ENCODE peak calls at places on chromosomes 4 and X, in five cellular contexts. I is endothelial cell of umbilical vein, P is hepatocyte, X is transverse colon, Z is epithelial cell of proximal tubule. A is an unnamed sample.

GRCh38 chr4:6442555-6442954 is 29.9 kb downstream of the PPP2R2C start:
- DNase-seq in I (no peak), X (no peak), Z (no peak), P (no peak), A (no peak)

GRCh38 chr4:105709081-105709450 is 482 bp downstream of the GSTCD start:
- DNase-seq in I (peak), Z (no peak), P (peak), X (no peak), A (no peak)

GRCh38 chrX:70044541-70045245 is 5.0 kb downstream of the AWAT2 start:
- DNase-seq in Z (no peak), X (no peak), P (no peak), I (peak), A (no peak)

GRCh38 chrX:1086444-1087409 is 125.7 kb downstream of the CRLF2 start:
- DNase-seq in P (no peak), Z (no peak), X (no peak), I (no peak), A (peak)

GRCh38 chrX:80223922-80224579 is 196.2 kb upstream of the TENT5D start:
- DNase-seq in P (no peak), X (no peak), I (no peak), Z (no peak), A (no peak)

GRCh38 chr4:90419124-90419711 is 292.0 kb downstream of the CCSER1 start:
- DNase-seq in P (peak), X (no peak), Z (peak), I (peak), A (peak)

GRCh38 chrX:41382699-41383645 is 49.0 kb downstream of the DDX3X start:
- DNase-seq in P (peak), I (no peak), X (peak), Z (no peak), A (no peak)

GRCh38 chrX:10505726-10506125 is 114.7 kb downstream of the MID1 start:
- DNase-seq in Z (no peak), X (no peak), P (no peak), I (peak), A (no peak)

GRCh38 chr4:123017078-123017477 is 94.7 kb upstream of the NUDT6 start:
- DNase-seq in P (no peak), X (no peak), Z (no peak), I (no peak), A (no peak)

GRCh38 chr4:126468144-126468543 is 1153.4 kb downstream of the FAT4 start:
- DNase-seq in Z (no peak), X (no peak), P (no peak), I (no peak), A (no peak)

GRCh38 chr4:1293981-1294380 is 4.3 kb downstream of the MAEA start:
- DNase-seq in X (no peak), P (no peak), Z (no peak), I (no peak), A (no peak)

GRCh38 chrX:104696667-104697066 is 130.7 kb downstream of the IL1RAPL2 start:
- DNase-seq in I (no peak), P (no peak), X (no peak), Z (no peak), A (no peak)

GRCh38 chr4:2248044-2248780 is 6.3 kb upstream of the HAUS3 start:
- DNase-seq in P (peak), X (no peak), I (no peak), Z (no peak), A (no peak)

GRCh38 chr4:182297659-182298058 is 54.5 kb downstream of the TENM3 start:
- DNase-seq in P (no peak), Z (no peak), X (no peak), I (no peak), A (no peak)

GRCh38 chrX:123081766-123082165 is 102.3 kb upstream of the GRIA3 start:
- DNase-seq in I (no peak), Z (no peak), X (no peak), P (no peak), A (no peak)

GRCh38 chrX:48901069-48901468 is 3.3 kb downstream of the PQBP1 start:
- DNase-seq in X (no peak), P (no peak), I (no peak), Z (no peak), A (no peak)

DNA sequence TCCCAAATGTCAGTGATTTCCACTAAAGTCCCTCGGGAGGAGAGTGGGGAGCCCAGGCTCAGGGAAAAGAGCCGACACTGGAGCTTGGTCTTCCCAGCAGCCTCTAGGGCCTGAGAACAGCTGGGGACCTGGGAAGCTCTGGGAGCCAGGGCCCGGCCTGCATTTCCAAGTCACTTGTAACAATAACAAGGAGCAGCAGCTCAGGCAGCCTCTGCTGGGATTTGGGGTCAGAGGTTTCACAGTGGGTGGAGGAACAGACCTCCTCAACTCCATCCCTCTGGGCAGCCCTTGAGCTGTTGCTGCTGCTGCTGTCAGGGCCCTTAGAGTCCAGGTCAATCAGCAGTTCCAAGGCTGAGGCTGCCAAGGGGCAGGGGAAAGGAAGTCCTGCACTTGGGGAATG is 11.1 kb downstream of the STARD8 start:
- DNase-seq in P (no peak), Z (no peak), I (no peak), X (no peak), A (no peak)
- TF ChIP-seq CTCF in P (no peak), Z (no peak), I (no peak), X (no peak), A (no peak)

GRCh38 chr4:41258783-41259182 is 2.1 kb downstream of the UCHL1 start:
- DNase-seq in X (no peak), I (peak), P (peak), Z (peak), A (peak)

GRCh38 chr4:41257257-41257900 is 651 bp downstream of the UCHL1 start:
- DNase-seq in P (peak), X (peak), I (peak), Z (no peak), A (no peak)

GRCh38 chr4:41256740-41257256 is at the start of gene UCHL1:
- DNase-seq in P (peak), Z (no peak), I (peak), X (peak), A (peak)

GRCh38 chr4:41257901-41258300 is 1.2 kb downstream of the UCHL1 start:
- DNase-seq in P (no peak), Z (no peak), X (no peak), I (peak), A (no peak)

DNA sequence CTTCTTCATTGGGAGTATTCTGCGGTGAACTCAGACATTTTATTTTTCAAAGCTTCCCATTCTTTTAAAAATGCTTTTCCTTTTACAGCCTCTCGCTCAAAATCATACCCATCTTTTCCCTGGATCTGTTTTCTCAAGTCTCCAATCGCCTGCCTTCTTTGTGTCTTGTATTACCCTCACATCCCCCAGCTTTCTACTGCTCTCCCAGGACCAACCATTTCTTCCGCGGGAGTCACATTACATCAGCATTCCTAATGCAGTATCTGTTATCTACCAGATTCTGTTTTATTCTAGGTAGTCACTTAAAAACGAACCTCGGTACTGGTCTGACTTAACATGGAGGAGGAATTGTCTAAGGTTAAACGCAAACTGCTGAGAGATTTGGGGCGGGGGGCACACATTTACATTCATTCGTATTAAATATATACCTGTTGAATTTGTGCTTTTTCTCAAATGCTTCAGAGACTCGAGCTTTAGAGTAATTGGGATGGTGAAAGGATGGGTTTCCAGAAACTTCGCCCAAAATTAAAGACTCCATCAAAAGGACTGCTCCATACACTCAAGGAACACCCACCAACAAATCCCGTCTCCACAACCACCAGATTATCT is 493 bp upstream of the UCHL1 start:
- DNase-seq in Z (no peak), X (no peak), P (no peak), I (no peak), A (no peak)
- H3K4me3 ChIP-seq in Z (peak), X (peak), P (no peak), I (peak), A (peak)

DNA sequence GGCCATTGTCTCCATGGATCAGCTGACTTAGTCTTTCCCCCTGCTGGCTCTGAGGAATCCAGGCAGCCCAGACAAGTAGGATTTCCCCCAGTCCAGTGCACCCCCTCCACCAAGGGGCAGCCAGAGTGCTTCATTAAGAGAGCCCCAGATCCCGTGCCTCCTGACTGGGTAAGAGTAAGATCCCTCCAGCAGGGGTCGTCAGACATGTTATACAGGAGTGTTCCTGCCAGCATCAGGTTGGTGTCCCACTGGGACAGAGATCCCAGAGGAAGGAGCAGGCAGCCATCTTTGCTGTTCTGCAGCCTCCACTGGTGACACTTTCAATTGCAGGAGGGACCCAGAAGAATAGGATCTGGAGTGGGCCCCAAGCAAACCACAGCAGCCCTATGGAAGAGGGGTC is 29.0 kb upstream of the INPP4B start:
- DNase-seq in Z (no peak), X (no peak), P (no peak), I (no peak), A (no peak)
- TF ChIP-seq CTCF in Z (no peak), X (no peak), P (no peak), I (no peak), A (no peak)

GRCh38 chr4:34170941-34171340 is 2073.4 kb downstream of the ARAP2 start:
- DNase-seq in X (no peak), I (no peak), P (no peak), Z (no peak), A (no peak)
- H3K4me3 ChIP-seq in X (no peak), I (no peak), P (no peak), Z (no peak), A (no peak)

GRCh38 chr4:98345838-98346237 is 84.7 kb downstream of the RAP1GDS1 start:
- DNase-seq in Z (no peak), I (no peak), X (no peak), P (no peak), A (no peak)

GRCh38 chr4:98338761-98339438 is 77.7 kb downstream of the RAP1GDS1 start:
- DNase-seq in Z (no peak), X (no peak), P (no peak), I (no peak), A (no peak)

GRCh38 chr4:98343640-98344039 is 82.5 kb downstream of the RAP1GDS1 start:
- DNase-seq in I (no peak), Z (no peak), P (no peak), X (no peak), A (no peak)

DNA sequence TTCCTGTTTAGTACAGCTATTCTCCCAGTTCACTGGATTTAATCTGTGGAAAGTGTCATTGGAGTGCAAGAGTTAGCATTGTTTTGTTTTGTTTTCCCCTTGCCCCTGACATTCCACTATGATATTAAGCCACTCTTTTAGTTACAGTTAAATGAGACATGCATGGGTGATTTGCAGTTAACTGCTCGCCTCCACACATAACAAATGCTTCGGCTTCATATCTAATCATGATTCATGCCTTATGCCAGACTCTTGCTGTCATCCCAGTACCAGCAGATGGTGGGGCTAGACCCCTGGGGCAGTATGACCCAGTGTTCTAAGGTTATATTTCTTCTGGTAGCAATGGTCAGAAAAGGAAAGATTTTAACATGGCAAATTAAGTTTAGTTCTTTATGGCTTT is 80.1 kb downstream of the RAP1GDS1 start:
- DNase-seq in P (no peak), I (no peak), Z (peak), X (no peak), A (no peak)
- TF ChIP-seq CTCF in P (no peak), I (no peak), Z (peak), X (no peak), A (no peak)

DNA sequence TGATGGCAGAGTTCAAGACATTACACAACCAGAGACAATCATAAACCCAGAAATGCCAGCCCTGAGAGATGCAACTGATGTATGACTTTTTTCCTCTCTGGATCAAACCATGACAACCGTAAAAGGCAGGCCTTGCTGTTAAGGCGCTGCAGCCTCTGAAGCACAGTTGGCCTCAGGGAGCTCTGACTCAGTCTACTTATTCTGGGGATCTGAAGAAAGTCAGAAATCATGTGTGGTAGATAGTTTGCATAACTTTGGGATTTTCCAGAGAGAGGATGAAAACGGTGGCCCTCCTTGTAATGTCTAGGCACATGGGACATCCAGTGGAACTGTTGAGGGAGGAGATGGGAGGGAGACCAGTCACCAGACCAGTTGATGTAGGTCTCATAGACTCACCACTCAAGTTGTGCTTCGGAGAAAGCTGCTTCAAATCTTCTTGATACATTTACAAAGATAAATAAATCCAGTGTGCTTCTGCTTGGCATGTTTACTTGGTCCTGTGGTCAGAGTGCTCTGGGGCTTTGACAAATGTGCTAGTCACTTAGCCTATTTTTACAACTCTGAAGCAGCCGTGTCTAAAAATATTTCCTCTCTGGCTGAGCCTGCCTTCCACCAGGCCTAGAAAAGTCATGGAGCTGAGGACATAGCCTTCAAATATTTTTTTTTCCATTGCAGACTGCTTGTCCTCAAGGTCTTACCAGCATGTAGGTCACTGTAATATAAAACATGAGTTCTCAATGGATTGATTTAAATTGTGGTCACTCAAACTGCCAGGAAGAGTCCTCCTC is 7.5 kb downstream of the HADH start:
- DNase-seq in X (no peak), P (no peak), I (no peak), Z (no peak), A (peak)
- H3K4me3 ChIP-seq in X (no peak), P (no peak), I (no peak), Z (no peak), A (no peak)

A was measured in HFF-Myc.